ENCODE peak calls at places on chromosomes 2 and 18, in nine cellular contexts. V, H, S, U, R, G, Z, L and E are unnamed samples. For H3K4me1, the result is how much of the 10 kb centered on the place peaks cover.

GRCh38 chr2:121260370-121261154 is 24.4 kb downstream of the TFCP2L1 start:
- DNase-seq in V (no peak), H (no peak), S (no peak), U (peak), R (no peak), G (peak), Z (no peak), L (no peak), E (no peak)

GRCh38 chr18:55455938-55456337 is 132.1 kb downstream of the TCF4 start:
- DNase-seq in V (no peak), H (no peak), S (no peak), U (no peak), R (no peak), G (no peak), Z (no peak), L (no peak), E (peak)

GRCh38 chr2:83342860-83343329 is 1116.2 kb downstream of the SUCLG1 start:
- DNase-seq in V (no peak), H (no peak), S (no peak), U (no peak), R (no peak), G (no peak), Z (no peak), L (no peak), E (peak)

GRCh38 chr2:174778479-174778962 is 14.2 kb upstream of the CHRNA1 start:
- DNase-seq in V (peak), H (no peak), S (peak), U (peak), R (no peak), G (peak), Z (no peak), L (peak), E (peak)

GRCh38 chr18:58534535-58535301 is 94.2 kb downstream of the ALPK2 start:
- DNase-seq in V (no peak), H (no peak), S (no peak), U (no peak), R (no peak), G (no peak), Z (no peak), L (no peak), E (no peak)

GRCh38 chr2:197866449-197866848 is 62.1 kb downstream of the PLCL1 start:
- DNase-seq in V (no peak), H (no peak), S (no peak), U (no peak), R (no peak), G (no peak), Z (no peak), L (no peak), E (no peak)

GRCh38 chr2:222960126-222960525 is 91.9 kb upstream of the KCNE4 start:
- DNase-seq in V (no peak), H (no peak), S (peak), U (no peak), R (no peak), G (no peak), Z (no peak), L (no peak), E (no peak)

GRCh38 chr18:9835112-9835755 is 50.5 kb upstream of the TXNDC2 start:
- DNase-seq in V (no peak), H (no peak), S (no peak), U (peak), R (no peak), G (peak), Z (no peak), L (no peak), E (peak)

GRCh38 chr2:57111531-57111930 is 927.7 kb downstream of the CCDC85A start:
- DNase-seq in V (no peak), H (no peak), S (no peak), U (no peak), R (no peak), G (no peak), Z (no peak), L (no peak), E (no peak)

GRCh38 chr2:240999001-240999791 is 778 bp downstream of the SNED1 start:
- DNase-seq in V (no peak), H (no peak), S (peak), U (peak), R (peak), G (peak), Z (no peak), L (peak), E (peak)

GRCh38 chr2:164796999-164797398 is 44.6 kb downstream of the COBLL1 start:
- DNase-seq in V (no peak), H (no peak), S (no peak), U (no peak), R (no peak), G (no peak), Z (no peak), L (no peak), E (no peak)

GRCh38 chr18:12839526-12840196 is 44.4 kb downstream of the PTPN2 start:
- DNase-seq in V (no peak), H (no peak), S (peak), U (no peak), R (no peak), G (no peak), Z (no peak), L (no peak), E (no peak)

GRCh38 chr2:103353754-103354153 is 591.9 kb downstream of the TMEM182 start:
- DNase-seq in V (no peak), H (no peak), S (no peak), U (peak), R (peak), G (no peak), Z (no peak), L (no peak), E (no peak)

GRCh38 chr2:191302459-191303155 is 57.4 kb downstream of the MYO1B start:
- DNase-seq in V (no peak), H (no peak), S (no peak), U (peak), R (peak), G (no peak), Z (peak), L (no peak), E (peak)

GRCh38 chr2:28507806-28508764 is 12.2 kb downstream of the PLB1 start:
- DNase-seq in V (no peak), H (no peak), S (no peak), U (peak), R (no peak), G (peak), Z (no peak), L (no peak), E (no peak)

GRCh38 chr2:200454839-200455801 is 54.7 kb downstream of the KCTD18 start:
- DNase-seq in V (no peak), H (no peak), S (peak), U (no peak), R (no peak), G (no peak), Z (no peak), L (no peak), E (no peak)

DNA sequence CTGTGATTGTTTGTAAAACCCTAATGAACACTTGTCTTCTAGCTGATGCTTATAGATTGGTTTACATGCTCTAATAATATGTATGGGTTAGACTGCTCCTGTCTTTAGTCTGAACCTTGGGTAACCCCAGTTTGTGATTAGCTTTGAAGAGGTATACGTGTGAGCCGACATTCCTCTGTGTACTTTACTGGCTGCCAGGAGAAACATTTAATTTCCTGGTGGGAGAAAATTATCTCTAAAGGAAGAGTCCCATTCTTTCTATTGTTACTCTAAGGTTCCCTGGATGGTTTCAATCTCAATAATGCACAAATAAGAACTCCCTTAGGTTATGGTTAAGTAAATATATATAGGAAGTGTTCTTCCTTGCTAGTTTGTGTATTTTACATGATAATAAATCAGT is 143.6 kb upstream of the ZSWIM2 start:
- DNase-seq in V (no peak), H (no peak), S (no peak), U (no peak), R (no peak), G (no peak), Z (peak), L (no peak), E (no peak)
- H3K4me3 ChIP-seq in V (no peak), H (no peak), S (no peak), U (no peak), R (no peak), G (no peak), Z (no peak), L (no peak), E (no peak)

GRCh38 chr2:224930124-224930523 is 112.1 kb downstream of the DOCK10 start:
- DNase-seq in V (no peak), H (no peak), S (no peak), U (no peak), R (no peak), G (no peak), Z (no peak), L (no peak), E (no peak)
- H3K4me1 ChIP-seq in V (under half), H (under half), S (under half), U (under half), R (under half), G (under half), Z (under half), L (under half), E (under half)

GRCh38 chr18:48946329-48946835 is 4.4 kb downstream of the SMAD7 start:
- DNase-seq in V (no peak), H (no peak), S (peak), U (peak), R (no peak), G (no peak), Z (peak), L (peak), E (peak)
- H3K4me3 ChIP-seq in V (peak), H (no peak), S (peak), U (peak), R (no peak), G (peak), Z (no peak), L (peak), E (no peak)

GRCh38 chr2:42927334-42928160 is 135.2 kb upstream of the HAAO start:
- DNase-seq in V (peak), H (no peak), S (no peak), U (no peak), R (peak), G (no peak), Z (peak), L (peak), E (no peak)
- H3K4me1 ChIP-seq in V (half or more), H (half or more), S (half or more), U (half or more), R (half or more), G (half or more), Z (half or more), L (under half), E (half or more)

GRCh38 chr2:96531872-96532505 is 4.6 kb upstream of the ARID5A start:
- DNase-seq in V (peak), H (peak), S (peak), U (peak), R (peak), G (peak), Z (peak), L (peak), E (peak)
- H3K4me3 ChIP-seq in V (peak), H (peak), S (peak), U (no peak), R (peak), G (no peak), Z (no peak), L (peak), E (peak)

DNA sequence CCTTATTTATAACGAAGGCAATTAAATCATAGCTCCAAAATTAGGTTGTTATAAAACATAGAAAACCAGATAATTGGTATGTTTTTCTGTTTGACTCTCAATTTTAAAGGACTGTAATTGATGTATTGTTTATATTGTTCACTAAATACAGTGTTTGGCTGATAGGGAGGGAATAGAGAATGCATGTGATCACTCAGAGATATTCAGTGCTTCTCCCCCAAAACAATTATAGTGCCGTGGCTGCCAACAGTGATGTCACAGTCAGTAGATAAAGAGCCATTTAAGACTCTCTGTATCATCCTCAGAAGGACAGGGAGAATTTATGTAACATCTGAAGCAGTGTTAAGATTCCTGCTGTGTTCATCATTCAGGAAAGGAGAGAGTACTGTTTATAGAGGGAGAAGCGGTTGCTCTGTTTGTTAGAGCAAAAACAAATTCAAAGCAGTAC is 69.6 kb downstream of the PHLPP1 start:
- DNase-seq in V (no peak), H (no peak), S (peak), U (no peak), R (peak), G (no peak), Z (no peak), L (peak), E (no peak)
- H3K4me1 ChIP-seq in V (under half), H (under half), S (under half), U (under half), R (half or more), G (under half), Z (under half), L (under half), E (under half)

GRCh38 chr2:27281855-27282559 is at the start of gene TRIM54:
- DNase-seq in V (no peak), H (no peak), S (peak), U (no peak), R (no peak), G (no peak), Z (no peak), L (no peak), E (peak)
- H3K4me3 ChIP-seq in V (peak), H (no peak), S (no peak), U (no peak), R (no peak), G (no peak), Z (no peak), L (no peak), E (no peak)

DNA sequence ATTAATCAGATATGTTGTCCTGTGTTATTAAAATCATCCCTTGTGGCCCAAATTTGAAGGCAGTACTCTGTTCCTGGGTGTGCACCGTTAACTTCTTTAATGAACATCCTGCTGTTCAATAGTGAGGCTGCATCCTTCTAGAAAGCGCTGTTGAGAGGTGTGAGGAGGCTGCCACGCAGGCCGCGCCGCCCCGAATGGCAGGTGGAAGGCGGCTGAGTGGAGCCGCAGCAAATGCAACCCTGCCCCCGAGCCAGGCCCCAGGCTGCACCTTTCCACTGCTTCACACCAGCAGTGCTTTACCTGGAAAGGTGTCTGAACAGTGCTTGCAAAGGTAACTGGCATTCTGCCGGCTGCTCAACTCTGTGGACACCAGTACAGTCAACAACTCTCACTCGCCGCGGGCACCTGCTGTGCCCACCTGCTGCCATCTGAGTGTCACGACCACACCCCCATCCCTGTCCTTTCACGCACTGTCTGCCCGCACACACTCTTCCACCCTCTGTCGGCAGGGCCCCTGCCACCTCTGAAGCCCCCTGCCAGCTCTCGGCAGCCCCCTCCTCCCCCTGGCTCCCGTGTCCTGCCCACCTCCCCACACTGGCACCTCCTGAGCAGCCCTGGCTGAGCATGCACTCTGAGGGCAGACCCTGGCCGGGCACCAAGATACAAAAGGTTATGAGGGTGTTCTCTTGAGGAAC is 70.9 kb downstream of the ODC1 start:
- DNase-seq in V (no peak), H (no peak), S (no peak), U (no peak), R (no peak), G (no peak), Z (no peak), L (no peak), E (no peak)
- H3K4me1 ChIP-seq in V (under half), H (under half), S (under half), U (under half), R (under half), G (under half), Z (under half), L (under half), E (under half)

GRCh38 chr18:34976899-34977786 is 64.1 kb upstream of the MAPRE2 start:
- DNase-seq in V (peak), H (peak), S (peak), U (peak), R (peak), G (peak), Z (peak), L (peak), E (peak)

GRCh38 chr18:34981487-34981886 is 59.7 kb upstream of the MAPRE2 start:
- DNase-seq in V (no peak), H (no peak), S (no peak), U (no peak), R (no peak), G (no peak), Z (no peak), L (no peak), E (no peak)

GRCh38 chr18:34978533-34978893 is 62.7 kb upstream of the MAPRE2 start:
- DNase-seq in V (no peak), H (no peak), S (no peak), U (no peak), R (no peak), G (no peak), Z (no peak), L (no peak), E (no peak)

GRCh38 chr18:34977787-34978532 is 63.3 kb upstream of the MAPRE2 start:
- DNase-seq in V (peak), H (no peak), S (peak), U (peak), R (peak), G (peak), Z (peak), L (no peak), E (peak)

DNA sequence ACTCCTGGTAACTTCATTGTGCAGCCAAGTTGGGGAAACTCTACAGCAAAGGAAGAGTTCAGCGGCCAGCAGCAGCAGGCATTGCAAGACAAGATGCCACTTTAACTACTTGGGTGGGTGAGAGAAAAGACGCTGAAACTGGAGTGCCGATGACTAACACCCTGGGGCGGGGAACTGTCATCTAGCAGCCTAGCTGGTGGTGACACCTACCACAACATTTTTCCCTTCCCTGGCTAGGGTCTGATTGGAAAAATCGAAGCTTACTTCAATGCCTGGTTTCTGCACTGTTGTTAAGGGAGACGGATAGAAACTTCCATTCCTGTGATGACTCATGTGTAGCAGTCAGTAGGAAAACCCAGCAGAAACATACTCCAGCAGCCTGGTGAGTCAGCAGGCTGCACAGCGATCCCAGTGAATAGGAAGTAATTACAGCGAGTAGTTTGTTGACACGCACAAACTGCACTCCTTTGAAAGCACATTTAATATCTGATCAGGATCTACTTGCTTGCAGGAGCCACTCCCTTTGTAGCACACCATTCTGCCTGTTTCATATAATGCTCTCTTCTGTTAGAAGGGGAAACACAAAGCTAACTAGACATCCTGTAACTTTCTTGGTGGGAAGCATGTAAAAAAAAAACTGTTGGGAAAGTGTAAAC is 62.1 kb upstream of the MAPRE2 start:
- DNase-seq in V (peak), H (no peak), S (peak), U (peak), R (peak), G (peak), Z (peak), L (peak), E (peak)
- H3K4me3 ChIP-seq in V (peak), H (peak), S (peak), U (peak), R (peak), G (peak), Z (peak), L (peak), E (peak)

GRCh38 chr2:98558852-98559530 is 49.3 kb downstream of the COA5 start:
- DNase-seq in V (no peak), H (no peak), S (no peak), U (no peak), R (no peak), G (no peak), Z (no peak), L (no peak), E (no peak)

GRCh38 chr2:98554116-98554861 is 54.0 kb downstream of the COA5 start:
- DNase-seq in V (no peak), H (no peak), S (no peak), U (no peak), R (no peak), G (no peak), Z (no peak), L (no peak), E (no peak)

GRCh38 chr2:98552499-98553179 is 55.7 kb downstream of the COA5 start:
- DNase-seq in V (no peak), H (no peak), S (peak), U (no peak), R (no peak), G (no peak), Z (no peak), L (no peak), E (no peak)

GRCh38 chr2:98556634-98557033 is 51.7 kb downstream of the COA5 start:
- DNase-seq in V (no peak), H (no peak), S (no peak), U (no peak), R (no peak), G (no peak), Z (no peak), L (no peak), E (no peak)

DNA sequence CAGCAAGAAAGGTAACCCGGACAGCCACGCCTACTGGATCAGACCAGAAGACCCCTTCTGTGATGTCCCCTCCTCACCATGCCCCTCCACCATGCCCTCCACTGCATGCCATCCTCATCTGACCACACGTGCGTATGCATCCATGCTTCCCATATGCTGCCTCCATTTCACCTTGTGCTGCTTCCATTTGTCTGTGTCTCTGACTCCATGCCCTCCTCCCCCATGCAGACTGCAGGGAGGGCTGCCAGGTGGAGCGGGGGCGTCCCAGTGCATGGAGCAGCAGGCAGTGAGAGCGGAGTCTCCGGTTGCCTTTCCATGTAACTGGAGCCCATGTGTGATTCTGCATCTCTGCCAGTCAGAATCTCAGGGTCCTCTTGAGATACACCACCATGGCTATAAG is 52.6 kb downstream of the COA5 start:
- DNase-seq in V (no peak), H (no peak), S (no peak), U (no peak), R (no peak), G (no peak), Z (no peak), L (no peak), E (no peak)
- H3K4me1 ChIP-seq in V (under half), H (under half), S (under half), U (under half), R (under half), G (under half), Z (under half), L (under half), E (under half)